ENCODE peak calls at places on chromosome 17, in four cellular contexts. P is fibroblast of lung, Z is AG04450, D is GM12878. T is an unnamed sample.

GRCh38 chr17:69287168-69287567 is 39.8 kb downstream of the ABCA5 start:
- DNase-seq in P (peak), Z (no peak), D (no peak), T (no peak)

GRCh38 chr17:2064511-2064910 is 9.6 kb downstream of the HIC1 start:
- DNase-seq in P (no peak), Z (no peak), D (no peak), T (no peak)

GRCh38 chr17:80737106-80738019 is 192.7 kb downstream of the RPTOR start:
- DNase-seq in P (no peak), Z (no peak), D (peak), T (peak)

GRCh38 chr17:29179232-29180036 is 764 bp downstream of the MYO18A start:
- DNase-seq in P (no peak), Z (no peak), D (no peak), T (peak)

GRCh38 chr17:32382526-32383223 is 32.7 kb downstream of the ZNF207 start:
- DNase-seq in P (no peak), Z (no peak), D (no peak), T (no peak)

GRCh38 chr17:81553616-81554181 is 1.5 kb upstream of the FAAP100 start:
- DNase-seq in P (peak), Z (peak), D (peak), T (no peak)

GRCh38 chr17:15262291-15263205 is 2.6 kb downstream of the PMP22 start:
- DNase-seq in P (peak), Z (peak), D (no peak), T (peak)

GRCh38 chr17:67403483-67403882 is 26.4 kb downstream of the PITPNC1 start:
- DNase-seq in P (no peak), Z (no peak), D (no peak), T (no peak)

GRCh38 chr17:17603178-17603894 is 11.8 kb upstream of the PEMT start:
- DNase-seq in P (no peak), Z (no peak), D (no peak), T (no peak)

GRCh38 chr17:4304417-4305027 is 40.7 kb upstream of the ANKFY1 start:
- DNase-seq in P (no peak), Z (no peak), D (no peak), T (peak)

GRCh38 chr17:9644910-9645751 is at the start of gene USP43:
- DNase-seq in P (peak), Z (no peak), D (no peak), T (peak)

GRCh38 chr17:20991276-20992037 is 51.4 kb downstream of the USP22 start:
- DNase-seq in P (no peak), Z (no peak), D (no peak), T (peak)

GRCh38 chr17:6163632-6164319 is 93.6 kb downstream of the WSCD1 start:
- DNase-seq in P (peak), Z (no peak), D (no peak), T (no peak)

GRCh38 chr17:33944412-33944811 is 310.7 kb upstream of the CCL2 start:
- DNase-seq in P (no peak), Z (no peak), D (no peak), T (no peak)

GRCh38 chr17:59311051-59311468 is 20.4 kb upstream of the YPEL2 start:
- DNase-seq in P (no peak), Z (no peak), D (peak), T (peak)

GRCh38 chr17:78359216-78359935 is 501 bp downstream of the SOCS3 start:
- DNase-seq in P (peak), Z (no peak), D (no peak), T (peak)

GRCh38 chr17:77453613-77454559 is 313.1 kb downstream of the SEC14L1 start:
- DNase-seq in P (no peak), Z (no peak), D (no peak), T (no peak)

GRCh38 chr17:16442594-16443389 is 27.4 kb downstream of the TRPV2 start:
- DNase-seq in P (peak), Z (no peak), D (no peak), T (no peak)
- H3K4me3 ChIP-seq in P (no peak), Z (peak), D (peak), T (no peak)

GRCh38 chr17:11486726-11487310 is 111.5 kb upstream of the DNAH9 start:
- DNase-seq in P (no peak), Z (no peak), D (no peak), T (no peak)

GRCh38 chr17:11488407-11488806 is 109.9 kb upstream of the DNAH9 start:
- DNase-seq in P (no peak), Z (no peak), D (no peak), T (no peak)

GRCh38 chr17:11485802-11486421 is 112.4 kb upstream of the DNAH9 start:
- DNase-seq in P (no peak), Z (no peak), D (no peak), T (no peak)

GRCh38 chr17:11485336-11485735 is 112.9 kb upstream of the DNAH9 start:
- DNase-seq in P (no peak), Z (no peak), D (no peak), T (no peak)

GRCh38 chr17:11487469-11487868 is 110.8 kb upstream of the DNAH9 start:
- DNase-seq in P (no peak), Z (no peak), D (no peak), T (no peak)
- H3K4me3 ChIP-seq in P (no peak), Z (no peak), D (no peak), T (no peak)

GRCh38 chr17:75468311-75468754 is 11.9 kb downstream of the TMEM94 start:
- DNase-seq in P (peak), Z (no peak), D (no peak), T (no peak)
- H3K4me3 ChIP-seq in P (no peak), Z (no peak), D (no peak), T (no peak)

GRCh38 chr17:50830994-50831393 is 4.4 kb upstream of the WFIKKN2 start:
- DNase-seq in P (no peak), Z (no peak), D (no peak), T (peak)

GRCh38 chr17:50829336-50829735 is 6.0 kb upstream of the WFIKKN2 start:
- DNase-seq in P (no peak), Z (no peak), D (no peak), T (peak)

GRCh38 chr17:50830298-50830697 is 5.1 kb upstream of the WFIKKN2 start:
- DNase-seq in P (no peak), Z (no peak), D (no peak), T (peak)

GRCh38 chr17:50831430-50832064 is 3.8 kb upstream of the WFIKKN2 start:
- DNase-seq in P (no peak), Z (no peak), D (no peak), T (peak)

GRCh38 chr17:50828508-50829170 is 6.7 kb upstream of the WFIKKN2 start:
- DNase-seq in P (no peak), Z (no peak), D (peak), T (peak)
- H3K4me3 ChIP-seq in P (no peak), Z (no peak), D (peak), T (no peak)

GRCh38 chr17:40059729-40060475 is 2.9 kb upstream of the THRA start:
- DNase-seq in P (no peak), Z (no peak), D (no peak), T (no peak)

GRCh38 chr17:40058865-40059264 is 3.9 kb upstream of the THRA start:
- DNase-seq in P (no peak), Z (no peak), D (no peak), T (no peak)

GRCh38 chr17:40062347-40063033 is at the start of gene THRA:
- DNase-seq in P (no peak), Z (no peak), D (no peak), T (peak)

GRCh38 chr17:40061532-40062038 is 1.2 kb upstream of the THRA start:
- DNase-seq in P (no peak), Z (no peak), D (no peak), T (no peak)

GRCh38 chr17:40060887-40061480 is 1.8 kb upstream of the THRA start:
- DNase-seq in P (no peak), Z (no peak), D (no peak), T (no peak)
- H3K4me3 ChIP-seq in P (no peak), Z (no peak), D (no peak), T (no peak)

GRCh38 chr17:31309525-31309924 is 4.3 kb downstream of the EVI2B start:
- DNase-seq in P (no peak), Z (no peak), D (peak), T (no peak)

GRCh38 chr17:31307640-31308039 is 6.2 kb downstream of the EVI2B start:
- DNase-seq in P (no peak), Z (no peak), D (no peak), T (no peak)

GRCh38 chr17:31310260-31310659 is 3.6 kb downstream of the EVI2B start:
- DNase-seq in P (no peak), Z (no peak), D (no peak), T (no peak)

GRCh38 chr17:31308372-31308905 is 5.4 kb downstream of the EVI2B start:
- DNase-seq in P (no peak), Z (no peak), D (no peak), T (no peak)

DNA sequence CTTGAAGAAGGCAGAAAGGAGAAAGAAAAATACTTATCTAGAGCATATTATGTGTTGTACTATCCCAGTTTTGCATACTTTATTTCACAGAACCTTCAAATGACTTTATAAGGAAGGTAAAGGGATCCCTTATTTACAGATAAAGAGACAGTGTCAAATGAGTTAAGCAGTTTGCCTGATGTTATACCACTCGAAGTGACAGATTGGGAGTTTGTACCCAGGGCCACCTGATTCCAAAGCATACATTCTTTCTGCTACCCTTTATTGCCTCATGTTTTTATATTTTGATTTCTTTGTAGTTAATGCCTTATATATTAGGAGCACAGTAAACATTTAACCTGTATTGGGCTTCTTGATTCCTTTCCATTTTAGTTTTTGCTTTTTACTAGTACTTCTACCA is 4.9 kb downstream of the EVI2B start:
- DNase-seq in P (no peak), Z (no peak), D (no peak), T (no peak)
- H3K4me3 ChIP-seq in P (no peak), Z (no peak), D (peak), T (no peak)

GRCh38 chr17:48162305-48162934 is 54.9 kb downstream of the SNX11 start:
- DNase-seq in P (no peak), Z (no peak), D (no peak), T (no peak)
- H3K4me3 ChIP-seq in P (no peak), Z (no peak), D (no peak), T (no peak)

DNA sequence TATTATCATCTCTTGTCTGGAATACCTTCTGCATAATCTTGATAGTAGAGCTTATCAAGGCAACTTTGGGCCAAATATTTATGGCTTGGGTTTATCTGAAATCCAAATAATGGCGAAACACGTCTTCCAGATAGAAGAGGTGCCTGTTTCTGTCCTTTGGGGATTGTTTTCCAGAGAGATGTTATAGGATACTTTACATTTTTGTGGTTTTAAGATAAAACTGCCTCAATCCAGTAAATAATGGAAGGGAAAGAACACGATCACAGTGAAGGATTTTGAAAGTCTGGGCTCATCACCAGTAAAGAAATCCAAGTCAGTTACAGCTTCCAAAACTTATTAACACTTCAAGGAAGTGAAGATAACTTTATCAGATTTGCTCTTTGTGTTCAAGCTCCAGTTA is 30.0 kb downstream of the DNAH2 start:
- DNase-seq in P (peak), Z (peak), D (no peak), T (no peak)
- H3K4me3 ChIP-seq in P (no peak), Z (peak), D (no peak), T (no peak)

GRCh38 chr17:57363998-57364645 is 107.8 kb downstream of the MSI2 start:
- DNase-seq in P (no peak), Z (no peak), D (no peak), T (no peak)

GRCh38 chr17:57365420-57365819 is 109.1 kb downstream of the MSI2 start:
- DNase-seq in P (no peak), Z (no peak), D (no peak), T (no peak)

GRCh38 chr17:57363580-57363979 is 107.3 kb downstream of the MSI2 start:
- DNase-seq in P (no peak), Z (no peak), D (no peak), T (no peak)

GRCh38 chr17:57366558-57367351 is 110.4 kb downstream of the MSI2 start:
- DNase-seq in P (peak), Z (no peak), D (no peak), T (no peak)

DNA sequence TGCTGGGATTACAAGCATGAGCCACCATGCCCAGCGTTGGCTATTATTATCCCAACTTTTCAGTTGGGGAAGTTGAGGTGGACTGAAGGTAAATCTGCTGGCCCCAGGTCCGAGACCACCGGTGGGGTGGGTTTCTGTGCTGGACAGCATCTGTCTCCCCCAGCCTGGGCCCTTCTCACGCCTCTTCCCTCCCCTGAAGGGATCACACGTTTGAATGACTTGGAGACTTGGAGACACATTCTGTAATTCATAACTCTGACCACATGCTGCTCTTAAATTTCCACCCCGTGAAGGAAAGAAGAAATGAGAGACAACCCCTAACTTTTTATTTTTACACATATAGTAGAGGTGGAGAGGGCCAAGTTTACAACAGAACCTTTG is 109.8 kb downstream of the MSI2 start:
- DNase-seq in P (no peak), Z (no peak), D (no peak), T (no peak)
- H3K4me3 ChIP-seq in P (no peak), Z (no peak), D (no peak), T (no peak)

DNA sequence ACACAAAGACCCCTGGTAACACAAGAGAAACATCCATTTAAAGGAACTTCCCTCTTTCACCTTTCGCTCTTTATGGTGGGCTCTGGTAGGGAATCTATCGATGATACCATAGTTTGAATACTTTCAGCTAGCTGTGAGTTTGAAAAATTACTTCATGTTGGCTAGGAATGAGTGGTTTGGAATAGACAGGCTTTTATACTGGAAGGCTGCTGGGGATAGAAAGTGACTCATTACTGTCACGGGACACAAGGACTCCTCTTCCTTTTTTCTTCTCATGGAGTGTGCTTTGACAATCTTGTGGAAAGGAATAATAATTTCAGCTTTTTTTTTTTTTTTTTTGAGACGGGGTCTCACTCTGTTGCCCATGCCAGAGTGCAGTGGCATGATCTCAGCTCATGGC is 76.9 kb downstream of the CYB561 start:
- DNase-seq in P (peak), Z (no peak), D (no peak), T (no peak)
- H3K4me3 ChIP-seq in P (no peak), Z (no peak), D (no peak), T (no peak)

T was measured in H7.